ENCODE peak calls at places on chromosomes 16 and 17, in eight cellular contexts. A, N, U, F, M, T, V and H are unnamed samples.

GRCh38 chr16:59964232-59964924 is 1230.3 kb upstream of the GOT2 start:
- DNase-seq in A (no peak), N (no peak), U (no peak), F (no peak), M (no peak), T (no peak), V (no peak), H (no peak)

GRCh38 chr17:79945591-79946255 is 89.9 kb downstream of the TBC1D16 start:
- DNase-seq in A (no peak), N (no peak), U (no peak), F (no peak), M (no peak), T (no peak), V (no peak), H (no peak)

GRCh38 chr16:52568495-52568894 is 21.6 kb upstream of the TOX3 start:
- DNase-seq in A (no peak), N (no peak), U (no peak), F (no peak), M (no peak), T (no peak), V (no peak), H (no peak)

GRCh38 chr16:82092711-82093110 is 57.7 kb downstream of the HSD17B2 start:
- DNase-seq in A (no peak), N (no peak), U (no peak), F (no peak), M (no peak), T (no peak), V (no peak), H (no peak)

GRCh38 chr16:3158498-3159314 is 23.9 kb downstream of the ZNF213 start:
- DNase-seq in A (peak), N (peak), U (peak), F (peak), M (peak), T (no peak), V (no peak), H (peak)

GRCh38 chr16:1426734-1427451 is 4.0 kb upstream of the PERCC1 start:
- DNase-seq in A (no peak), N (no peak), U (no peak), F (no peak), M (no peak), T (no peak), V (no peak), H (no peak)

GRCh38 chr17:7854078-7854777 is 638 bp upstream of the TMEM88 start:
- DNase-seq in A (no peak), N (no peak), U (no peak), F (no peak), M (no peak), T (no peak), V (no peak), H (no peak)

GRCh38 chr16:57997176-57997527 is 3.3 kb downstream of the ZNF319 start:
- DNase-seq in A (no peak), N (no peak), U (no peak), F (no peak), M (no peak), T (no peak), V (no peak), H (no peak)

GRCh38 chr17:9401434-9401833 is 174.2 kb downstream of the STX8 start:
- DNase-seq in A (no peak), N (no peak), U (no peak), F (no peak), M (peak), T (no peak), V (peak), H (peak)

GRCh38 chr17:73142763-73143395 is 21.9 kb upstream of the SSTR2 start:
- DNase-seq in A (no peak), N (no peak), U (no peak), F (no peak), M (no peak), T (no peak), V (no peak), H (peak)

GRCh38 chr16:67546091-67546501 is 16.2 kb upstream of the CTCF start:
- DNase-seq in A (no peak), N (no peak), U (no peak), F (no peak), M (no peak), T (no peak), V (no peak), H (no peak)

GRCh38 chr17:39461911-39462641 is 790 bp downstream of the CDK12 start:
- DNase-seq in A (peak), N (peak), U (peak), F (peak), M (no peak), T (no peak), V (no peak), H (no peak)

GRCh38 chr17:29682054-29682453 is 59.3 kb upstream of the CORO6 start:
- DNase-seq in A (no peak), N (no peak), U (peak), F (no peak), M (peak), T (no peak), V (no peak), H (no peak)

GRCh38 chr17:410674-411401 is 58.2 kb upstream of the RPH3AL start:
- DNase-seq in A (peak), N (no peak), U (no peak), F (peak), M (no peak), T (no peak), V (no peak), H (no peak)

GRCh38 chr17:44144966-44145739 is 3.4 kb downstream of the HROB start:
- DNase-seq in A (no peak), N (no peak), U (no peak), F (no peak), M (no peak), T (no peak), V (no peak), H (no peak)

GRCh38 chr16:68227183-68227793 is 8.6 kb downstream of the ESRP2 start:
- DNase-seq in A (no peak), N (no peak), U (peak), F (no peak), M (no peak), T (no peak), V (no peak), H (no peak)

GRCh38 chr16:30063893-30064745 is 1.4 kb upstream of the ALDOA start:
- DNase-seq in A (peak), N (no peak), U (peak), F (peak), M (peak), T (no peak), V (no peak), H (no peak)

GRCh38 chr17:61324540-61324868 is 75.1 kb upstream of the TBX2 start:
- DNase-seq in A (no peak), N (no peak), U (no peak), F (no peak), M (no peak), T (no peak), V (no peak), H (no peak)

GRCh38 chr17:1484586-1485310 is 7.7 kb downstream of the MYO1C start:
- DNase-seq in A (peak), N (no peak), U (peak), F (peak), M (peak), T (no peak), V (no peak), H (no peak)

GRCh38 chr16:30621765-30622164 is 11.6 kb upstream of the ZNF689 start:
- DNase-seq in A (no peak), N (no peak), U (no peak), F (no peak), M (peak), T (no peak), V (peak), H (no peak)

GRCh38 chr17:63623786-63624185 is 1.6 kb downstream of the MAP3K3 start:
- DNase-seq in A (no peak), N (no peak), U (no peak), F (no peak), M (no peak), T (no peak), V (no peak), H (no peak)

GRCh38 chr17:19805006-19805405 is 56.9 kb upstream of the ALDH3A1 start:
- DNase-seq in A (no peak), N (peak), U (no peak), F (no peak), M (no peak), T (peak), V (peak), H (no peak)

GRCh38 chr17:63842173-63842539 is 329 bp downstream of the SMARCD2 start:
- DNase-seq in A (no peak), N (no peak), U (no peak), F (no peak), M (no peak), T (no peak), V (no peak), H (no peak)

GRCh38 chr16:26365555-26365954 is 673.8 kb downstream of the HS3ST4 start:
- DNase-seq in A (no peak), N (no peak), U (no peak), F (no peak), M (no peak), T (no peak), V (no peak), H (no peak)

GRCh38 chr16:49651980-49652379 is 203.9 kb downstream of the ZNF423 start:
- DNase-seq in A (no peak), N (no peak), U (no peak), F (no peak), M (no peak), T (no peak), V (no peak), H (no peak)

GRCh38 chr16:22318690-22319358 is 21.6 kb downstream of the POLR3E start:
- DNase-seq in A (peak), N (no peak), U (peak), F (peak), M (peak), T (no peak), V (no peak), H (no peak)